ENCODE peak calls at places on chromosomes 1 and 21, in six cellular contexts. O is uterus; U is astrocyte; D is tibial nerve; Z is CD8-positive, alpha-beta T cell; L is heart left ventricle. H is an unnamed sample. For H3K36me3 and H3K4me1, the result is how much of the 10 kb centered on the place peaks cover.

GRCh38 chr1:225700889-225701465 is 48.1 kb upstream of the ENAH start:
- DNase-seq in O (no peak), U (peak), D (no peak), Z (no peak), L (no peak), H (no peak)

GRCh38 chr1:17438977-17439249 is 564 bp downstream of the RCC2 start:
- DNase-seq in O (no peak), U (no peak), D (no peak), Z (no peak), L (peak), H (peak)

GRCh38 chr1:111736548-111737215 is 2.5 kb downstream of the INKA2 start:
- DNase-seq in O (peak), U (no peak), D (no peak), Z (no peak), L (peak), H (no peak)

GRCh38 chr1:206982216-206982615 is 12.0 kb upstream of the FCAMR start:
- DNase-seq in O (no peak), U (no peak), D (no peak), Z (peak), L (no peak), H (peak)

GRCh38 chr1:103129796-103130195 is 21.5 kb upstream of the COL11A1 start:
- DNase-seq in O (no peak), U (no peak), D (no peak), Z (no peak), L (no peak), H (no peak)

GRCh38 chr1:5348732-5349465 is 643.3 kb downstream of the NPHP4 start:
- DNase-seq in O (no peak), U (no peak), D (no peak), Z (no peak), L (no peak), H (no peak)

GRCh38 chr1:228452194-228453021 is 34.8 kb upstream of the RNF187 start:
- DNase-seq in O (no peak), U (no peak), D (no peak), Z (no peak), L (no peak), H (no peak)

GRCh38 chr1:34597877-34598514 is 156.9 kb upstream of the GJB5 start:
- DNase-seq in O (peak), U (peak), D (peak), Z (peak), L (peak), H (peak)

GRCh38 chr1:203038217-203038741 is 12.0 kb downstream of the PPFIA4 start:
- DNase-seq in O (peak), U (peak), D (no peak), Z (no peak), L (peak), H (no peak)

GRCh38 chr1:52506920-52507546 is 45.9 kb downstream of the TUT4 start:
- DNase-seq in O (no peak), U (no peak), D (no peak), Z (no peak), L (no peak), H (no peak)

GRCh38 chr21:17390575-17390974 is 122.3 kb upstream of the CXADR start:
- DNase-seq in O (no peak), U (no peak), D (no peak), Z (no peak), L (no peak), H (no peak)

GRCh38 chr1:211732276-211732571 is 56.8 kb upstream of the NEK2 start:
- DNase-seq in O (no peak), U (no peak), D (no peak), Z (no peak), L (no peak), H (no peak)

GRCh38 chr1:72283204-72284083 is 1.1 kb upstream of the NEGR1 start:
- DNase-seq in O (peak), U (peak), D (peak), Z (peak), L (peak), H (peak)

GRCh38 chr1:203744008-203744972 is 20.7 kb upstream of the LAX1 start:
- DNase-seq in O (peak), U (peak), D (peak), Z (no peak), L (no peak), H (no peak)

GRCh38 chr21:46207920-46208571 is 20.5 kb downstream of the LSS start:
- DNase-seq in O (no peak), U (no peak), D (no peak), Z (no peak), L (peak), H (peak)

GRCh38 chr1:235500971-235501540 is 3.2 kb downstream of the B3GALNT2 start:
- DNase-seq in O (no peak), U (peak), D (no peak), Z (no peak), L (no peak), H (no peak)

GRCh38 chr1:94773931-94774422 is 46.2 kb upstream of the SLC44A3 start:
- DNase-seq in O (no peak), U (peak), D (no peak), Z (no peak), L (no peak), H (no peak)

GRCh38 chr1:84504580-84505021 is 1.6 kb upstream of the SPATA1 start:
- DNase-seq in O (no peak), U (peak), D (no peak), Z (no peak), L (no peak), H (no peak)

GRCh38 chr1:234520908-234521801 is 42.2 kb upstream of the TARBP1 start:
- DNase-seq in O (no peak), U (peak), D (no peak), Z (no peak), L (no peak), H (no peak)

GRCh38 chr1:22341791-22342605 is 109.7 kb upstream of the ZBTB40 start:
- DNase-seq in O (no peak), U (peak), D (no peak), Z (no peak), L (no peak), H (no peak)

GRCh38 chr21:25329227-25329626 is 278.1 kb downstream of the MRPL39 start:
- DNase-seq in O (no peak), U (peak), D (no peak), Z (no peak), L (no peak), H (no peak)

GRCh38 chr1:2352341-2353214 is 38.8 kb downstream of the MORN1 start:
- DNase-seq in O (no peak), U (no peak), D (no peak), Z (no peak), L (peak), H (peak)

GRCh38 chr1:202154766-202155477 is 5.5 kb downstream of the PTPN7 start:
- DNase-seq in O (no peak), U (peak), D (no peak), Z (no peak), L (no peak), H (no peak)

GRCh38 chr21:26840912-26841311 is 4.3 kb downstream of the ADAMTS1 start:
- DNase-seq in O (peak), U (peak), D (peak), Z (no peak), L (no peak), H (peak)

GRCh38 chr1:247297263-247298123 is 34.2 kb downstream of the ZNF496 start:
- DNase-seq in O (no peak), U (no peak), D (no peak), Z (no peak), L (no peak), H (no peak)

GRCh38 chr21:41361786-41362604 is at the start of gene MX2:
- DNase-seq in O (peak), U (peak), D (peak), Z (peak), L (peak), H (no peak)

GRCh38 chr1:161020573-161021167 is at the start of gene F11R:
- DNase-seq in O (peak), U (no peak), D (no peak), Z (no peak), L (no peak), H (peak)

GRCh38 chr1:7449750-7450149 is 321.3 kb upstream of the VAMP3 start:
- DNase-seq in O (no peak), U (no peak), D (no peak), Z (no peak), L (no peak), H (peak)

GRCh38 chr1:12634696-12635202 is 9.1 kb upstream of the AADACL4 start:
- DNase-seq in O (no peak), U (no peak), D (no peak), Z (no peak), L (no peak), H (no peak)

GRCh38 chr1:162139398-162139685 is 69.9 kb downstream of the NOS1AP start:
- DNase-seq in O (no peak), U (no peak), D (no peak), Z (no peak), L (no peak), H (no peak)

GRCh38 chr1:32221980-32222751 is at the start of the genes EIF3I and TMEM234:
- DNase-seq in O (peak), U (peak), D (peak), Z (peak), L (peak), H (peak)

GRCh38 chr1:158893654-158894053 is 37.7 kb upstream of the PYHIN1 start:
- DNase-seq in O (no peak), U (no peak), D (no peak), Z (no peak), L (no peak), H (no peak)

GRCh38 chr1:158901623-158902022 is 29.7 kb upstream of the PYHIN1 start:
- DNase-seq in O (no peak), U (no peak), D (no peak), Z (no peak), L (no peak), H (no peak)

GRCh38 chr1:158898722-158899121 is 32.6 kb upstream of the PYHIN1 start:
- DNase-seq in O (no peak), U (no peak), D (no peak), Z (no peak), L (no peak), H (no peak)
- H3K36me3 ChIP-seq in O (under half), U (under half), D (under half), Z (under half), L (under half), H (under half)

GRCh38 chr1:193102662-193103061 is 2.6 kb downstream of the GLRX2 start:
- DNase-seq in O (no peak), U (no peak), D (no peak), Z (no peak), L (no peak), H (no peak)

GRCh38 chr1:193105821-193106177 is 585 bp upstream of the GLRX2 start:
- DNase-seq in O (no peak), U (no peak), D (no peak), Z (no peak), L (no peak), H (no peak)

GRCh38 chr1:193103759-193104495 is 1.3 kb downstream of the GLRX2 start:
- DNase-seq in O (no peak), U (no peak), D (no peak), Z (no peak), L (no peak), H (no peak)

GRCh38 chr1:193104496-193104905 is 713 bp downstream of the GLRX2 start:
- DNase-seq in O (peak), U (peak), D (no peak), Z (no peak), L (peak), H (peak)

DNA sequence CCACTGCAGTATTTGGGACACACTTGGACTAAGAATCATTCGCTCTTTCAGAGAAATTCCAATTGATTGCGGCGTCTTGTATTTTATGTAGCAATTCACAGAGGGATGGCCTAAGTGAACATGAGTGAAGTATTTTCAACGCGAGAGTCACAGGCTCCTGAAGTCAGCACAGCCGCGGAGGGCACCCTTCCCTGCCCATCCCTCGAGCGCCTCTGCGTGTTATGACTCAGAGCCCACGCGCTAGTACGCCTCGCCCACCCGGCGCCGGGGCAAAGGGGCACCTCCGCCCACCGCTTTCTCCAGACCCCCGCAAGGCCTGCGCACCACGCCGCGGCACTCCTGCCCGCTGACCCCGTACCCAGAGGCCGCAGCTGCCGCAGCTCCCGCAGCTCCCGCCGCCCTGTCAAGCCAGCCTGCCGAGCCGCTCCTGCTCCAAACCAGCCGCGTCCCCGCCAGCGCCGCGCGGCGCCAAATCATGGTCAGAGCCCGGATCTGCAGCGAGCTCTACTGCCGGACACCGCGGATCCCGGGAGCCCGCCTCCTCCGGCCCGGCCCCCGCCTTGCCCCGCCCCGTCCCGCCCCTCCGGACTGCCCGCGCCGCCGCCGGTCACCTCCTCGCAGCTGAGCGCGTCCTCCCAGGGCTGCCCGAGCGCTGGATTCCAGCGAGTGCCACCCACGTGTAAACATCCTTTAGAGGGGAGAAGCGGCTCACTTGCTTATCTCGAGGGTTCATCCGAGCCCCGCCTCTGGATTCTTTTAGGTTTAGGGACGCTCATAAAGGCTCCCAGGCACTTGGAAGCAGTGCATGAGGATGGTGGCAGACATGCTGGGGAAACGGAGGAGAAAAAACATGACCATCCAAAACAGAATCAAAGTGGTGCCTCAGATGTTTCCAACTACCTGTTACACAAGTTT is at the start of gene GLRX2:
- DNase-seq in O (peak), U (peak), D (peak), Z (peak), L (peak), H (peak)
- TF ChIP-seq CTCF in O (peak), U (no peak), D (no peak), Z (no peak), L (peak), H (peak)

GRCh38 chr21:34613679-34614442 is 1.1 kb downstream of the RCAN1 start:
- DNase-seq in O (no peak), U (no peak), D (no peak), Z (no peak), L (no peak), H (no peak)
- H3K4me1 ChIP-seq in O (under half), U (under half), D (under half), Z (under half), L (under half), H (under half)

DNA sequence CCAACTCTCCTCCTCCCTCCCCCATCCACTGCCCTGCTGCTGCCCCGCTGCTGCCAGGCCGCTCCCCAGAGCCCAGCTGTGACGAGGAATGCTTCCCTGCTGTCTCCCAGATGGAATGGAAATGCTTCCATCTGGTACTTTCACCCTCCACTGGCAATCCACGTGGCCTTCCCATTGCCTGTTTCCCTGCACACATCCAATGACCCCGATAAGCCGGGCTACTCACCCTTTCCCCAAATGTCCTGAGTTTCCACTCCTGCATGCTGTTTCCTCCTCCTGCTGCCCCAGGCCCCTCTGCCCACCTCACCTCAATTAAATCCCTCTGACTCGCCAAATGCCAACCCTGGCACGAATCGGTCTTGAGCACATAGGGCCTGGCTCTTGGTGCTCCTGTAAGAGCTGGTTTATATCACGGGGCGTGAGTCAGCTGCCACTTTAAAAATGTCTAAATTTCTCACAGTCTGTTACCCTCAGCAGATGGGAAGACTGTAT is 36.4 kb downstream of the MRAP start:
- DNase-seq in O (no peak), U (peak), D (no peak), Z (no peak), L (no peak), H (no peak)
- H3K36me3 ChIP-seq in O (under half), U (under half), D (half or more), Z (under half), L (half or more), H (under half)

DNA sequence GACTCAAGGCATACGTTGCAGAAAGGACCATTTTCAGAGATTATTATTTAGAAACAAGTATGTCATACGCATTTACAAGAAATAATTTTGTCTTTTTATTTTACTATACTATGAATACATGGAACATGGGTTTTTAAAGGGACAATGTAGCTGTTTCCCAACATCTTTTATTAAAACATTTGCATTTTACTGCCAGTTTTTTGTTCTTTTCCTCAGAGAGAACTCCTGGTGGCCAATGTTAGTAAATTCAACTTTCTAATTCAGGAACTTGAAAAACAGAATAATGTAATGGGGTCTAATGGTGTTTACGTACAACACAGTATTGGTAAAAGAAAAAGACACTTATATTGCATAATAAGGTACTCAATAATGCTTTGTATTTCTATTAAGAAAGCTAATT is 14.9 kb downstream of the PRDM2 start:
- DNase-seq in O (no peak), U (no peak), D (no peak), Z (no peak), L (no peak), H (no peak)
- TF ChIP-seq CTCF in O (no peak), U (peak), D (no peak), Z (peak), L (no peak), H (no peak)

GRCh38 chr1:151936203-151936602 is 26.9 kb upstream of the THEM4 start:
- DNase-seq in O (no peak), U (no peak), D (no peak), Z (no peak), L (no peak), H (no peak)

GRCh38 chr1:151939141-151939540 is 29.8 kb upstream of the THEM4 start:
- DNase-seq in O (no peak), U (no peak), D (no peak), Z (no peak), L (no peak), H (no peak)

GRCh38 chr1:151936653-151937052 is 27.3 kb upstream of the THEM4 start:
- DNase-seq in O (no peak), U (no peak), D (no peak), Z (no peak), L (no peak), H (no peak)

GRCh38 chr1:151942882-151943281 is 33.6 kb upstream of the THEM4 start:
- DNase-seq in O (no peak), U (peak), D (no peak), Z (no peak), L (no peak), H (no peak)

DNA sequence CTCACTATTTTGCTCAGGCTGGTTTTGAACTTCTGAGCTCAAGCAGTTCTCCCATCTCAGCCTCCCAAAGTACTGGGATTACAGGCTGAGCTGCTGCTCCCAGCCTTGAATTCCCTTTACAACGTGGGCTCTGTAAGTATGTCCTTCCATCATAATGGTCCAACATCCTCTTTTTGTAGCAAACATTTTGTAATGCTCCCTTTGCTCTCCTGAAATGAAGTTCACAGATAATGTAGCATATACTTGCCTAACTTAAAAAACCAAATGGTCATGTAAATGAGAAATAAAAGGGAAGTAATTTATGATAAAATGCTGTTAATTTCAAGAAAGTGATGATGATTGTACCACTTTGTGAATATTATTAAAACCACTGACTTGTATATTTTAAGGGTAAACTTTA is 30.5 kb upstream of the THEM4 start:
- DNase-seq in O (no peak), U (no peak), D (no peak), Z (no peak), L (no peak), H (no peak)
- H3K4me1 ChIP-seq in O (under half), U (under half), D (under half), Z (under half), L (under half), H (under half)